ENCODE peak calls at places on chromosomes 1 and 21, in five cellular contexts. I is CD8-positive, alpha-beta memory T cell; A is right atrium auricular region; G is CD8-positive, alpha-beta T cell; X is kidney. P is an unnamed sample.
A peak's percentile ranks its signal among the peaks of the same experiment; 100 is the strongest.

GRCh38 chr21:42724226-42724920 is 71.0 kb downstream of the PDE9A start:
- DNase-seq in G (no peak), A (no peak), X (peak; percentile 90), I (no peak), P (no peak)

GRCh38 chr1:213123532-213123931 is 72.5 kb downstream of the RPS6KC1 start:
- DNase-seq in G (no peak), X (no peak), A (no peak), I (no peak), P (no peak)

GRCh38 chr1:24743404-24744211 is 1.6 kb upstream of the CLIC4 start:
- DNase-seq in X (no peak), A (no peak), I (no peak), G (no peak), P (no peak)

GRCh38 chr1:61358770-61359455 is 276.6 kb downstream of the NFIA start:
- DNase-seq in G (no peak), A (no peak), I (no peak), X (no peak), P (no peak)

GRCh38 chr1:178088651-178089050 is 5.3 kb upstream of the RASAL2 start:
- DNase-seq in G (no peak), A (no peak), X (no peak), I (no peak), P (no peak)

GRCh38 chr1:222711319-222712252 is 705 bp downstream of the AIDA start:
- DNase-seq in I (peak; percentile 50), X (peak; percentile 86), A (peak; percentile 73), G (peak; percentile 19), P (peak; percentile 64)

GRCh38 chr1:98988906-98989603 is 15.6 kb downstream of the PLPPR5 start:
- DNase-seq in A (no peak), X (no peak), G (no peak), I (no peak), P (no peak)

GRCh38 chr1:64469614-64469976 is 334 bp upstream of the CACHD1 start:
- DNase-seq in X (no peak), G (no peak), A (no peak), I (no peak), P (no peak)

GRCh38 chr1:31849653-31850052 is 33.8 kb upstream of the SPOCD1 start:
- DNase-seq in A (no peak), X (no peak), G (no peak), I (no peak), P (no peak)

GRCh38 chr1:50774759-50775351 is 185.2 kb downstream of the FAF1 start:
- DNase-seq in I (no peak), X (no peak), G (no peak), A (no peak), P (no peak)

GRCh38 chr1:162676087-162676486 is 43.8 kb downstream of the DDR2 start:
- DNase-seq in I (no peak), A (no peak), X (no peak), G (no peak), P (peak; percentile 45)

GRCh38 chr1:42210421-42211133 is 46.0 kb upstream of the GUCA2A start:
- DNase-seq in G (no peak), I (no peak), X (no peak), A (no peak), P (no peak)

GRCh38 chr1:7541629-7542028 is 229.5 kb upstream of the VAMP3 start:
- DNase-seq in A (no peak), G (no peak), I (no peak), X (peak; percentile 18), P (no peak)

GRCh38 chr1:208201241-208201640 is 42.9 kb downstream of the PLXNA2 start:
- DNase-seq in G (no peak), I (no peak), A (peak; percentile 84), X (no peak), P (no peak)

GRCh38 chr1:77267035-77267434 is 14.8 kb upstream of the AK5 start:
- DNase-seq in I (no peak), A (no peak), G (no peak), X (no peak), P (no peak)

GRCh38 chr1:203136409-203137042 is 9.0 kb downstream of the ADORA1 start:
- DNase-seq in A (no peak), G (no peak), X (no peak), I (no peak), P (no peak)

GRCh38 chr21:25506887-25507286 is 100.4 kb downstream of the MRPL39 start:
- DNase-seq in X (no peak), A (no peak), I (no peak), G (no peak), P (no peak)

GRCh38 chr1:25503551-25504426 is 39.6 kb upstream of the LDLRAP1 start:
- DNase-seq in X (peak; percentile 87), G (peak; percentile 55), I (peak; percentile 53), A (peak; percentile 57), P (no peak)

GRCh38 chr1:230863449-230863848 is 4.9 kb downstream of the C1orf198 start:
- DNase-seq in A (no peak), I (no peak), X (peak; percentile 77), G (no peak), P (no peak)

GRCh38 chr1:48947761-48948537 is 171.3 kb upstream of the BEND5 start:
- DNase-seq in A (no peak), G (no peak), I (no peak), X (no peak), P (no peak)

GRCh38 chr1:2966940-2967725 is 54.1 kb upstream of the ACTRT2 start:
- DNase-seq in I (no peak), A (no peak), X (peak; percentile 60), G (no peak), P (no peak)

GRCh38 chr1:2967881-2968280 is 53.4 kb upstream of the ACTRT2 start:
- DNase-seq in A (no peak), X (peak; percentile 18), G (no peak), I (no peak), P (peak; percentile 29)

GRCh38 chr1:2969870-2970291 is 51.4 kb upstream of the ACTRT2 start:
- DNase-seq in I (no peak), X (no peak), A (no peak), G (no peak), P (no peak)

GRCh38 chr1:2969011-2969869 is 52.0 kb upstream of the ACTRT2 start:
- DNase-seq in X (no peak), I (no peak), G (no peak), A (no peak), P (no peak)

DNA sequence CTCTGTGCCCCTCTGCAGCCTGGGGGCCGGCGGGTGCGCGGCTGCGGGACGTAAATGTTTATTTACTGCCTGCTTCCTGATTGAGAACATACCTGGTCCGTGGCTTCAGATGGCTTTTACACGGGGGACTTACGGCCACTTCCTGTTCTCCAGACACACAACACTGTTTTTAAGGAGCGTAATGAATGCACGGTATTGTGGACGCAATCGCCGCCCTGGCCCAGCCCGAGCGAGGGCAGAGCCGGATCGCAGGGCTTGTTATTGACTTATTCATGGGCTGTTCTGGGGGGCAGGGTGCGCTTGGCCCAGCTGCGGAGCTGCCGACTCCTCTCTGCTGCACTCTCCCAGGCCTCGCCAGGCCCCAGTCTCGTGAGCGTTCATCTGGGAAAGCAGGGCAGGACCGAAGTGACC is 52.8 kb upstream of the ACTRT2 start:
- DNase-seq in X (peak; percentile 66), A (no peak), G (no peak), I (no peak), P (no peak)
- H3K9me3 ChIP-seq in X (no peaks in the 10 kb centered on the region), A (no peaks in the 10 kb centered on the region), G (no peaks in the 10 kb centered on the region), I (no peaks in the 10 kb centered on the region), P (no peaks in the 10 kb centered on the region)

GRCh38 chr21:44960141-44961092 is 20.6 kb downstream of the SLX9 start:
- DNase-seq in X (peak; percentile 72), I (no peak), G (no peak), A (no peak), P (no peak)

GRCh38 chr21:44958471-44959191 is 18.8 kb downstream of the SLX9 start:
- DNase-seq in G (no peak), A (peak; percentile 90), X (peak; percentile 96), I (no peak), P (peak; percentile 91)

GRCh38 chr21:44957901-44958451 is 18.1 kb downstream of the SLX9 start:
- DNase-seq in A (no peak), X (peak; percentile 79), I (no peak), G (no peak), P (no peak)

GRCh38 chr21:44957047-44957831 is 17.4 kb downstream of the SLX9 start:
- DNase-seq in X (peak; percentile 70), I (no peak), A (no peak), G (no peak), P (no peak)

DNA sequence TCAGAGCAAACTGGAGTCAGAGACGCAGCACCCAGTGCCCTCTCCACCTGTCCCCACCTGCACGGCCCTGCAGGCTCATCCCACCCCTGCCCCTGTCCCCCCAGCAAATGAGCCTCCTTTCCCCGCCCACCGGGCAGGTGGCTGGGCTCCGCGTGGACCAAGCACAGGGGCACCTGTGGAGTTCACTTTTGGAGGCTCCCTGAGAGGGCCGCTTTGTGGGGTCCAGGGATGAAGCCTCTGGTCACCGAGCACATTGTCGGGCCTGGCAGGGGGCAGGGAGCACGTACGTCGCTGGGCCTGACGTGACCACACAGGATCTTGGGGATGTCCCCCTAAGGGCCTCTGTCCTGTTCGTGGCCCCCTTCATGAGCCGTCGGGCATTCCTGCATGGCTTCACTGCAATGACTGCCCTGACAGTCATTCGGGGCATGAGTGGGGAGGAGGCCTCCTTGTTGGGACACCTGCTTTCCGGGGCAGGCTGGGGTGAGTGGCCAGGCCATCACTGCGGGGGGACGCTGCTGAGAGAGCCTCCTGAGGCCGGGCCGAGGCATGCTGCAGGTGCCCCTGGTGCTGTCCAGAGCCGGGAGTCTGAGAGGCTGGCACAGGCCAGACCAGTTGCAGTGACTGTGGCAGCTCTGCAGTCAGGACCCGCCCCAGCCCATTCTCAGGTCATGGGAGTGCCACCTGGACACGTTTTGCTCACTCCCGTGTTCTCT is 19.7 kb downstream of the SLX9 start:
- DNase-seq in G (no peak), A (no peak), I (no peak), X (peak; percentile 75), P (no peak)
- H3K36me3 ChIP-seq in G (peaks cover 6% of the 10 kb centered on the region), A (no peaks in the 10 kb centered on the region), I (peaks cover 10% of the 10 kb centered on the region), X (peaks cover 8% of the 10 kb centered on the region), P (no peaks in the 10 kb centered on the region)

DNA sequence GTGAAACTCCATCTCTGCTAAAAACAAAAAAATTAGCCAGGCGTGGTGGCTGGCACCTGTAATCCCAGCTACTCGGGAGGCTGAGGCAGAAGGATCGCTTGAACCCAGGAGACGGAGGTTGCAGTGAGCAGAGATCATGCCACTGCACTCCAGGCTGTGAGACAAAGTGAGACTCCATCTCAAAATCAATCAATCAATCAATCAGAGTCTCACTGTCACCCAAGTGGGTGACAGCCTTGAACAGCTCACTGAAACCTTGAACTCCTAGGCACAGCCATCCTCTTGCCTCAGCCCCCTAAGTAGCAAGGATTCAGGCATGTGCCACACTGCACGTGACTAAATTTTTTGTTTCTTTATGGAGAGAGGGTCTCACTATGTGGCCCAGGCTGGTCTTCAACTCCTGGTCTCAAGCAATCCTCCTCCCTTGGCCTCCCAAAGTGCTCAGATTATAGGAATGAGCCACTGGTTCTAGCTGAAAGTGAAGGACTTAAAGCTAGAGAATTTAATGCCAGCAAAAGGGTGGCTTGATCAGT is 44.4 kb downstream of the GNB1 start:
- DNase-seq in X (no peak), A (no peak), G (no peak), I (no peak), P (no peak)
- H3K4me1 ChIP-seq in X (no peaks in the 10 kb centered on the region), A (no peaks in the 10 kb centered on the region), G (peaks cover 29% of the 10 kb centered on the region), I (peaks cover 27% of the 10 kb centered on the region), P (peaks cover 21% of the 10 kb centered on the region)

GRCh38 chr1:165397945-165398344 is 41.4 kb upstream of the LMX1A start:
- DNase-seq in A (no peak), G (no peak), I (no peak), X (no peak), P (peak; percentile 46)
- H3K9me3 ChIP-seq in A (no peaks in the 10 kb centered on the region), G (no peaks in the 10 kb centered on the region), I (no peaks in the 10 kb centered on the region), X (no peaks in the 10 kb centered on the region), P (no peaks in the 10 kb centered on the region)

P was measured in ovary.